ENCODE peak calls at places on chromosomes 1 and 21, in ten cellular contexts. Y is stimulated activated CD4-positive, alpha-beta T cell treated with anti-CD3 and anti-CD28 coated beads, Interleukin-2, amount 100 ng/mL, for 4 hours; B is GM19239; H is left kidney; S is GM12865; X is right cardiac atrium; I is MCF 10A; F is NCI-H1105 treated with DMSO at 0.1 percent for 48 hours; U is D721Med; M is T-helper 1 cell. E is an unnamed sample.

GRCh38 chr1:71424536-71424935 is 343.7 kb upstream of the ZRANB2 start:
- DNase-seq in U (no peak), F (no peak), H (no peak), I (no peak), M (no peak), Y (no peak), B (no peak), X (no peak), S (no peak), E (no peak)

GRCh38 chr21:19853061-19853460 is 1145.1 kb upstream of the NCAM2 start:
- DNase-seq in U (no peak), H (no peak), M (no peak), B (no peak), Y (no peak), X (no peak), S (no peak), I (no peak), F (no peak), E (no peak)

GRCh38 chr1:117632269-117633067 is 26.6 kb downstream of the TENT5C start:
- DNase-seq in U (no peak), F (no peak), Y (no peak), X (no peak), M (no peak), B (no peak), S (peak), I (no peak), H (peak), E (peak)

GRCh38 chr1:52659851-52660596 is 27.1 kb downstream of the SHISAL2A start:
- DNase-seq in M (no peak), I (no peak), H (peak), F (no peak), B (no peak), S (no peak), X (no peak), Y (no peak), U (no peak), E (no peak)

GRCh38 chr1:204438628-204439027 is 27.0 kb upstream of the PPP1R15B start:
- DNase-seq in S (no peak), U (no peak), I (peak), H (no peak), M (no peak), B (no peak), X (peak), Y (no peak), F (no peak), E (no peak)

GRCh38 chr1:247111636-247112478 is 7.7 kb upstream of the ZNF669 start:
- DNase-seq in H (peak), Y (no peak), U (no peak), S (no peak), M (no peak), F (no peak), X (peak), B (no peak), I (no peak), E (no peak)

GRCh38 chr1:241485554-241485992 is 34.0 kb downstream of the FH start:
- DNase-seq in F (peak), M (no peak), S (peak), Y (no peak), U (peak), B (no peak), X (no peak), H (peak), I (peak), E (peak)

GRCh38 chr1:202249846-202250245 is 56.2 kb downstream of the LGR6 start:
- DNase-seq in I (no peak), B (no peak), M (no peak), X (no peak), U (no peak), H (no peak), Y (no peak), F (no peak), S (no peak), E (no peak)

GRCh38 chr1:1763657-1764621 is 14.3 kb downstream of the NADK start:
- DNase-seq in I (peak), S (no peak), Y (no peak), B (no peak), H (no peak), X (peak), U (no peak), F (no peak), M (no peak), E (no peak)

GRCh38 chr1:235703516-235703915 is 53.9 kb upstream of the GNG4 start:
- DNase-seq in H (no peak), B (no peak), F (no peak), X (no peak), U (no peak), S (no peak), I (peak), M (no peak), Y (no peak), E (no peak)

GRCh38 chr1:18644469-18645171 is 14.0 kb downstream of the PAX7 start:
- DNase-seq in M (no peak), I (no peak), Y (no peak), X (no peak), S (no peak), F (no peak), B (no peak), U (no peak), H (no peak), E (no peak)

GRCh38 chr1:41631971-41632370 is 147.5 kb upstream of the EDN2 start:
- DNase-seq in B (no peak), X (no peak), U (no peak), S (no peak), Y (no peak), H (no peak), F (no peak), M (no peak), I (peak), E (no peak)

GRCh38 chr1:180927348-180927747 is 14.7 kb downstream of the KIAA1614 start:
- DNase-seq in Y (no peak), I (no peak), X (peak), S (no peak), B (no peak), U (no peak), M (no peak), H (peak), F (no peak), E (no peak)

GRCh38 chr1:52857443-52857842 is 14.9 kb downstream of the ZYG11A start:
- DNase-seq in B (no peak), M (no peak), H (no peak), U (no peak), I (no peak), Y (no peak), F (no peak), X (no peak), S (no peak), E (no peak)

GRCh38 chr1:109785446-109786106 is 21.9 kb upstream of the EPS8L3 start:
- DNase-seq in B (no peak), H (no peak), I (no peak), F (no peak), S (no peak), Y (no peak), X (no peak), U (no peak), M (no peak), E (no peak)

GRCh38 chr1:155646307-155646706 is 36.3 kb downstream of the MSTO1 start:
- DNase-seq in S (no peak), B (no peak), F (no peak), H (no peak), M (no peak), U (no peak), I (peak), X (peak), Y (no peak), E (no peak)

GRCh38 chr1:68217060-68217554 is 15.2 kb downstream of the WLS start:
- DNase-seq in F (no peak), X (no peak), Y (no peak), S (no peak), I (no peak), H (peak), U (no peak), B (no peak), M (no peak), E (no peak)

GRCh38 chr1:46224966-46225365 is 21.8 kb downstream of the LURAP1 start:
- DNase-seq in H (no peak), F (no peak), X (no peak), M (no peak), U (no peak), Y (no peak), S (no peak), B (no peak), I (no peak), E (no peak)

GRCh38 chr21:41764558-41765392 is 2.1 kb downstream of the RIPK4 start:
- DNase-seq in X (no peak), M (no peak), F (no peak), Y (no peak), I (peak), B (no peak), S (no peak), U (no peak), H (peak), E (no peak)

GRCh38 chr1:91137173-91137852 is 115.5 kb upstream of the ZNF644 start:
- DNase-seq in H (no peak), U (no peak), I (no peak), F (no peak), S (no peak), M (no peak), X (no peak), Y (no peak), B (no peak), E (no peak)

GRCh38 chr1:150256549-150257341 is 829 bp upstream of the CA14 start:
- DNase-seq in H (peak), B (no peak), M (no peak), I (no peak), F (no peak), Y (no peak), S (no peak), X (no peak), U (no peak), E (no peak)

GRCh38 chr21:44831227-44831626 is 13.4 kb upstream of the SUMO3 start:
- DNase-seq in H (no peak), F (no peak), B (no peak), U (no peak), X (no peak), I (no peak), S (no peak), M (no peak), Y (no peak), E (no peak)

E was measured in GM12864.